ENCODE peak calls at places on chromosomes 13 and 19, in seven cellular contexts. One of them, this sample, is unnamed.
A peak's percentile ranks its signal among the peaks of the same experiment; 100 is the strongest.

GRCh38 chr13:27745301-27745700 is 47.0 kb upstream of the GSX1 start:
- DNase-seq in SK-N-SH: no peak
- DNase-seq in ovary: no peak
- DNase-seq in A549: no peak
- DNase-seq in HepG2: no peak
- DNase-seq in transverse colon: no peak
- DNase-seq in stomach: no peak
- DNase-seq in this sample: no peak

GRCh38 chr19:39841041-39841440 is 5.1 kb downstream of the FBL start:
- DNase-seq in SK-N-SH: no peak
- DNase-seq in ovary: no peak
- DNase-seq in A549: no peak
- DNase-seq in HepG2: no peak
- DNase-seq in transverse colon: no peak
- DNase-seq in stomach: no peak
- DNase-seq in this sample: no peak

GRCh38 chr13:66414196-66414800 is 815.8 kb downstream of the PCDH9 start:
- DNase-seq in SK-N-SH: no peak
- DNase-seq in ovary: no peak
- DNase-seq in A549: no peak
- DNase-seq in HepG2: no peak
- DNase-seq in transverse colon: no peak
- DNase-seq in stomach: no peak
- DNase-seq in this sample: no peak

GRCh38 chr13:93794197-93794885 is 567.7 kb downstream of the GPC6 start:
- DNase-seq in SK-N-SH: no peak
- DNase-seq in ovary: no peak
- DNase-seq in A549: no peak
- DNase-seq in HepG2: no peak
- DNase-seq in transverse colon: no peak
- DNase-seq in stomach: no peak
- DNase-seq in this sample: no peak

GRCh38 chr13:37342205-37342604 is 236.7 kb upstream of the CSNK1A1L start:
- DNase-seq in SK-N-SH: no peak
- DNase-seq in ovary: no peak
- DNase-seq in A549: no peak
- DNase-seq in HepG2: no peak
- DNase-seq in transverse colon: no peak
- DNase-seq in stomach: no peak
- DNase-seq in this sample: no peak

GRCh38 chr19:33702606-33703437 is 81.1 kb downstream of the CHST8 start:
- DNase-seq in SK-N-SH: peak; percentile 10
- DNase-seq in ovary: no peak
- DNase-seq in A549: no peak
- DNase-seq in HepG2: no peak
- DNase-seq in transverse colon: no peak
- DNase-seq in stomach: no peak
- DNase-seq in this sample: no peak

GRCh38 chr13:114127473-114128347 is 4.7 kb downstream of the RASA3 start:
- DNase-seq in SK-N-SH: no peak
- DNase-seq in ovary: no peak
- DNase-seq in A549: no peak
- DNase-seq in HepG2: no peak
- DNase-seq in transverse colon: no peak
- DNase-seq in stomach: no peak
- DNase-seq in this sample: no peak

GRCh38 chr19:16381756-16382401 is 57.3 kb downstream of the KLF2 start:
- DNase-seq in SK-N-SH: no peak
- DNase-seq in ovary: no peak
- DNase-seq in A549: no peak
- DNase-seq in HepG2: no peak
- DNase-seq in transverse colon: peak; percentile 45
- DNase-seq in stomach: no peak
- DNase-seq in this sample: peak; percentile 89

GRCh38 chr13:110521946-110522345 is 39.6 kb downstream of the RAB20 start:
- DNase-seq in SK-N-SH: no peak
- DNase-seq in ovary: no peak
- DNase-seq in A549: no peak
- DNase-seq in HepG2: no peak
- DNase-seq in transverse colon: no peak
- DNase-seq in stomach: no peak
- DNase-seq in this sample: peak; percentile 47

GRCh38 chr19:8194528-8195275 is 14.5 kb upstream of the CERS4 start:
- DNase-seq in SK-N-SH: no peak
- DNase-seq in ovary: no peak
- DNase-seq in A549: no peak
- DNase-seq in HepG2: no peak
- DNase-seq in transverse colon: peak; percentile 50
- DNase-seq in stomach: peak; percentile 35
- DNase-seq in this sample: no peak

GRCh38 chr19:49468746-49469447 is 5.1 kb upstream of the FLT3LG start:
- DNase-seq in SK-N-SH: no peak
- DNase-seq in ovary: no peak
- DNase-seq in A549: peak; percentile 82
- DNase-seq in HepG2: no peak
- DNase-seq in transverse colon: peak; percentile 77
- DNase-seq in stomach: peak; percentile 56
- DNase-seq in this sample: peak; percentile 75

GRCh38 chr19:55520691-55521292 is 16.1 kb downstream of the SBK2 start:
- DNase-seq in SK-N-SH: no peak
- DNase-seq in ovary: no peak
- DNase-seq in A549: no peak
- DNase-seq in HepG2: no peak
- DNase-seq in transverse colon: no peak
- DNase-seq in stomach: no peak
- DNase-seq in this sample: no peak

GRCh38 chr13:76764916-76765315 is 121.3 kb downstream of the KCTD12 start:
- DNase-seq in SK-N-SH: no peak
- DNase-seq in ovary: no peak
- DNase-seq in A549: no peak
- DNase-seq in HepG2: no peak
- DNase-seq in transverse colon: no peak
- DNase-seq in stomach: no peak
- DNase-seq in this sample: no peak

GRCh38 chr19:8110931-8111330 is 38.5 kb downstream of the FBN3 start:
- DNase-seq in SK-N-SH: no peak
- DNase-seq in ovary: no peak
- DNase-seq in A549: no peak
- DNase-seq in HepG2: no peak
- DNase-seq in transverse colon: no peak
- DNase-seq in stomach: no peak
- DNase-seq in this sample: no peak

GRCh38 chr19:48945415-48945814 is 9.3 kb upstream of the BAX start:
- DNase-seq in SK-N-SH: no peak
- DNase-seq in ovary: no peak
- DNase-seq in A549: no peak
- DNase-seq in HepG2: no peak
- DNase-seq in transverse colon: no peak
- DNase-seq in stomach: no peak
- DNase-seq in this sample: no peak

GRCh38 chr19:13849991-13850909 is 26.7 kb upstream of the NANOS3 start:
- DNase-seq in SK-N-SH: peak; percentile 89
- DNase-seq in ovary: peak; percentile 84
- DNase-seq in A549: peak; percentile 83
- DNase-seq in HepG2: peak; percentile 53
- DNase-seq in transverse colon: peak; percentile 86
- DNase-seq in stomach: peak; percentile 88
- DNase-seq in this sample: peak; percentile 77

GRCh38 chr13:29204651-29205050 is 384.5 kb downstream of the MTUS2 start:
- DNase-seq in SK-N-SH: no peak
- DNase-seq in ovary: no peak
- DNase-seq in A549: no peak
- DNase-seq in HepG2: no peak
- DNase-seq in transverse colon: no peak
- DNase-seq in stomach: no peak
- DNase-seq in this sample: no peak

GRCh38 chr13:38637576-38637975 is 49.3 kb upstream of the FREM2 start:
- DNase-seq in SK-N-SH: no peak
- DNase-seq in ovary: no peak
- DNase-seq in A549: no peak
- DNase-seq in HepG2: no peak
- DNase-seq in transverse colon: no peak
- DNase-seq in stomach: no peak
- DNase-seq in this sample: no peak

GRCh38 chr13:43232866-43233265 is 209.5 kb downstream of the DNAJC15 start:
- DNase-seq in SK-N-SH: no peak
- DNase-seq in ovary: no peak
- DNase-seq in A549: peak; percentile 1
- DNase-seq in HepG2: no peak
- DNase-seq in transverse colon: no peak
- DNase-seq in stomach: no peak
- DNase-seq in this sample: no peak

GRCh38 chr19:51002542-51003311 is 1.3 kb upstream of the KLK8 start:
- DNase-seq in SK-N-SH: peak; percentile 41
- DNase-seq in ovary: no peak
- DNase-seq in A549: peak; percentile 92
- DNase-seq in HepG2: no peak
- DNase-seq in transverse colon: no peak
- DNase-seq in stomach: no peak
- DNase-seq in this sample: peak; percentile 22

GRCh38 chr19:51111606-51112005 is 3.4 kb upstream of the CTU1 start:
- DNase-seq in SK-N-SH: no peak
- DNase-seq in ovary: no peak
- DNase-seq in A549: peak; percentile 55
- DNase-seq in HepG2: peak; percentile 14
- DNase-seq in transverse colon: no peak
- DNase-seq in stomach: no peak
- DNase-seq in this sample: no peak

GRCh38 chr19:30696514-30696913 is 324.3 kb downstream of the ZNF536 start:
- DNase-seq in SK-N-SH: peak; percentile 52
- DNase-seq in ovary: no peak
- DNase-seq in A549: peak; percentile 78
- DNase-seq in HepG2: no peak
- DNase-seq in transverse colon: no peak
- DNase-seq in stomach: no peak
- DNase-seq in this sample: no peak

GRCh38 chr19:56838930-56839664 is 1.4 kb downstream of the PEG3 start:
- DNase-seq in SK-N-SH: peak; percentile 69
- DNase-seq in ovary: peak; percentile 94
- DNase-seq in A549: peak; percentile 11
- DNase-seq in HepG2: peak; percentile 97
- DNase-seq in transverse colon: peak; percentile 84
- DNase-seq in stomach: peak; percentile 69
- DNase-seq in this sample: peak; percentile 99

GRCh38 chr13:67383358-67383757 is 153.2 kb upstream of the PCDH9 start:
- DNase-seq in SK-N-SH: no peak
- DNase-seq in ovary: no peak
- DNase-seq in A549: peak; percentile 29
- DNase-seq in HepG2: peak; percentile 1
- DNase-seq in transverse colon: no peak
- DNase-seq in stomach: no peak
- DNase-seq in this sample: no peak

GRCh38 chr19:29759359-29759758 is 44.3 kb upstream of the C19orf12 start:
- DNase-seq in SK-N-SH: no peak
- DNase-seq in ovary: no peak
- DNase-seq in A549: no peak
- DNase-seq in HepG2: no peak
- DNase-seq in transverse colon: no peak
- DNase-seq in stomach: no peak
- DNase-seq in this sample: no peak

GRCh38 chr13:20580257-20580656 is 13.3 kb downstream of the IFT88 start:
- DNase-seq in SK-N-SH: no peak
- DNase-seq in ovary: no peak
- DNase-seq in A549: no peak
- DNase-seq in HepG2: no peak
- DNase-seq in transverse colon: no peak
- DNase-seq in stomach: no peak
- DNase-seq in this sample: no peak

GRCh38 chr13:20582026-20582425 is 15.1 kb downstream of the IFT88 start:
- DNase-seq in SK-N-SH: no peak
- DNase-seq in ovary: no peak
- DNase-seq in A549: no peak
- DNase-seq in HepG2: no peak
- DNase-seq in transverse colon: no peak
- DNase-seq in stomach: no peak
- DNase-seq in this sample: no peak

GRCh38 chr13:20583803-20584293 is 16.9 kb downstream of the IFT88 start:
- DNase-seq in SK-N-SH: no peak
- DNase-seq in ovary: no peak
- DNase-seq in A549: no peak
- DNase-seq in HepG2: no peak
- DNase-seq in transverse colon: no peak
- DNase-seq in stomach: no peak
- DNase-seq in this sample: no peak

GRCh38 chr13:20573636-20574035 is 6.7 kb downstream of the IFT88 start:
- DNase-seq in SK-N-SH: no peak
- DNase-seq in ovary: no peak
- DNase-seq in A549: no peak
- DNase-seq in HepG2: no peak
- DNase-seq in transverse colon: no peak
- DNase-seq in stomach: no peak
- DNase-seq in this sample: no peak

GRCh38 chr13:20579193-20579592 is 12.2 kb downstream of the IFT88 start:
- DNase-seq in SK-N-SH: no peak
- DNase-seq in ovary: no peak
- DNase-seq in A549: no peak
- DNase-seq in HepG2: no peak
- DNase-seq in transverse colon: no peak
- DNase-seq in stomach: no peak
- DNase-seq in this sample: no peak
- TF ChIP-seq EP300 in SK-N-SH: no peak
- TF ChIP-seq EP300 in ovary: no peak
- TF ChIP-seq EP300 in A549: no peak
- TF ChIP-seq EP300 in HepG2: no peak
- TF ChIP-seq EP300 in transverse colon: no peak
- TF ChIP-seq EP300 in stomach: no peak
- TF ChIP-seq EP300 in this sample: no peak

GRCh38 chr13:80312967-80313366 is 28.0 kb downstream of the SPRY2 start:
- DNase-seq in SK-N-SH: no peak
- DNase-seq in ovary: no peak
- DNase-seq in A549: no peak
- DNase-seq in HepG2: no peak
- DNase-seq in transverse colon: no peak
- DNase-seq in stomach: no peak
- DNase-seq in this sample: no peak
- TF ChIP-seq EP300 in SK-N-SH: no peak
- TF ChIP-seq EP300 in ovary: no peak
- TF ChIP-seq EP300 in A549: no peak
- TF ChIP-seq EP300 in HepG2: no peak
- TF ChIP-seq EP300 in transverse colon: no peak
- TF ChIP-seq EP300 in stomach: no peak
- TF ChIP-seq EP300 in this sample: no peak

DNA sequence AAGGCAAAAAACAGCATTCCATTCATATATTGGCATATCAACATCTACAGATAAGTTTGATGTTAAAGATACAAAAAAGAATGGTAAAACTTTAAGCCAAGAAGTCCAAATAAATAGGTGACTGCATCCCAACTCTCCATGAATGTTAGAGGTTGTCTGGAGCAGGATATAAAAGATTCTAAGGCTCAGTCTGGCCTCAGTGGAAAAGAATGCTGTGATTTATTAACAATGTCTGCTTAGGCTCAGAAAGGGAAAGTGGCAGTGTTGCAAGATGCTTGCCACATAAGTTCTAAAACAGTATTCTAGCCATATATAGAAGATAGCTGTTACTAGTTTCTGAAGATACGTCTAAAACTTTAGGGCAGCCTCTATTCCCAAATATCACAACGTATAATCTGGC is 179.8 kb upstream of the NBEA start:
- DNase-seq in SK-N-SH: no peak
- DNase-seq in ovary: no peak
- DNase-seq in A549: peak; percentile 2
- DNase-seq in HepG2: no peak
- DNase-seq in transverse colon: no peak
- DNase-seq in stomach: no peak
- DNase-seq in this sample: no peak
- TF ChIP-seq EP300 in SK-N-SH: no peak
- TF ChIP-seq EP300 in ovary: no peak
- TF ChIP-seq EP300 in A549: no peak
- TF ChIP-seq EP300 in HepG2: no peak
- TF ChIP-seq EP300 in transverse colon: no peak
- TF ChIP-seq EP300 in stomach: no peak
- TF ChIP-seq EP300 in this sample: no peak

GRCh38 chr19:45767410-45767880 is 1.6 kb downstream of the SIX5 start:
- DNase-seq in SK-N-SH: no peak
- DNase-seq in ovary: peak; percentile 91
- DNase-seq in A549: peak; percentile 74
- DNase-seq in HepG2: peak; percentile 78
- DNase-seq in transverse colon: peak; percentile 74
- DNase-seq in stomach: peak; percentile 77
- DNase-seq in this sample: peak; percentile 82
- TF ChIP-seq EP300 in SK-N-SH: no peak
- TF ChIP-seq EP300 in ovary: no peak
- TF ChIP-seq EP300 in A549: no peak
- TF ChIP-seq EP300 in HepG2: no peak
- TF ChIP-seq EP300 in transverse colon: no peak
- TF ChIP-seq EP300 in stomach: no peak
- TF ChIP-seq EP300 in this sample: peak; percentile 94